ENCODE peak calls at places on chromosomes 7 and 10, in four cellular contexts. One of them, this sample, is unnamed.

GRCh38 chr10:13340626-13341370 is 7.3 kb downstream of the SEPHS1 start:
- DNase-seq in OCI-LY7: peak; percentile 85
- DNase-seq in small intestine: peak; percentile 12
- DNase-seq in IMR-90: no peak
- DNase-seq in this sample: no peak

GRCh38 chr10:32338262-32338661 is 8.7 kb downstream of the EPC1 start:
- DNase-seq in IMR-90: peak; percentile 36
- DNase-seq in small intestine: no peak
- DNase-seq in OCI-LY7: no peak
- DNase-seq in this sample: no peak

GRCh38 chr10:56012146-56012545 is 348.9 kb downstream of the ZWINT start:
- DNase-seq in small intestine: no peak
- DNase-seq in OCI-LY7: no peak
- DNase-seq in IMR-90: no peak
- DNase-seq in this sample: no peak

GRCh38 chr7:31307941-31308340 is 32.6 kb downstream of the NEUROD6 start:
- DNase-seq in small intestine: no peak
- DNase-seq in IMR-90: no peak
- DNase-seq in OCI-LY7: no peak
- DNase-seq in this sample: no peak

GRCh38 chr10:110827872-110828271 is 43.9 kb upstream of the PDCD4 start:
- DNase-seq in small intestine: no peak
- DNase-seq in OCI-LY7: no peak
- DNase-seq in IMR-90: no peak
- DNase-seq in this sample: no peak

GRCh38 chr7:24227603-24228359 is 56.2 kb upstream of the NPY start:
- DNase-seq in OCI-LY7: peak; percentile 16
- DNase-seq in small intestine: no peak
- DNase-seq in IMR-90: no peak
- DNase-seq in this sample: no peak

GRCh38 chr7:12921751-12922345 is 234.4 kb downstream of the ARL4A start:
- DNase-seq in small intestine: peak; percentile 81
- DNase-seq in IMR-90: no peak
- DNase-seq in OCI-LY7: no peak
- DNase-seq in this sample: no peak

GRCh38 chr10:84205049-84205852 is 10.9 kb downstream of the CDHR1 start:
- DNase-seq in OCI-LY7: peak; percentile 67
- DNase-seq in small intestine: peak; percentile 54
- DNase-seq in IMR-90: peak; percentile 18
- DNase-seq in this sample: peak; percentile 26

GRCh38 chr10:71323407-71323806 is 4.3 kb downstream of the SLC29A3 start:
- DNase-seq in OCI-LY7: peak; percentile 71
- DNase-seq in IMR-90: peak; percentile 33
- DNase-seq in small intestine: peak; percentile 33
- DNase-seq in this sample: no peak

GRCh38 chr7:112723416-112723815 is 66.8 kb downstream of the TMEM168 start:
- DNase-seq in small intestine: no peak
- DNase-seq in IMR-90: peak; percentile 55
- DNase-seq in OCI-LY7: no peak
- DNase-seq in this sample: no peak

GRCh38 chr7:21884496-21884895 is 61.2 kb downstream of the CDCA7L start:
- DNase-seq in IMR-90: no peak
- DNase-seq in OCI-LY7: no peak
- DNase-seq in small intestine: no peak
- DNase-seq in this sample: no peak

GRCh38 chr7:20331231-20331880 is 656 bp downstream of the ITGB8 start:
- DNase-seq in small intestine: peak; percentile 35
- DNase-seq in OCI-LY7: peak; percentile 31
- DNase-seq in IMR-90: peak; percentile 18
- DNase-seq in this sample: peak; percentile 84

GRCh38 chr10:116211682-116212081 is 61.3 kb downstream of the GFRA1 start:
- DNase-seq in IMR-90: peak; percentile 91
- DNase-seq in small intestine: no peak
- DNase-seq in OCI-LY7: no peak
- DNase-seq in this sample: no peak

GRCh38 chr7:67754651-67755050 is 758.0 kb downstream of the TYW1 start:
- DNase-seq in IMR-90: no peak
- DNase-seq in small intestine: no peak
- DNase-seq in OCI-LY7: no peak
- DNase-seq in this sample: no peak

GRCh38 chr10:71623098-71623985 is 96.2 kb downstream of the C10orf105 start:
- DNase-seq in small intestine: peak; percentile 61
- DNase-seq in OCI-LY7: peak; percentile 75
- DNase-seq in IMR-90: peak; percentile 24
- DNase-seq in this sample: peak; percentile 28

GRCh38 chr7:73329861-73330581 is 2.1 kb downstream of the FKBP6 start:
- DNase-seq in IMR-90: peak; percentile 36
- DNase-seq in small intestine: peak; percentile 5
- DNase-seq in OCI-LY7: no peak
- DNase-seq in this sample: no peak

GRCh38 chr10:54094321-54094720 is 706.7 kb downstream of the PCDH15 start:
- DNase-seq in IMR-90: no peak
- DNase-seq in small intestine: no peak
- DNase-seq in OCI-LY7: no peak
- DNase-seq in this sample: no peak

GRCh38 chr10:128011059-128011979 is 104.4 kb downstream of the PTPRE start:
- DNase-seq in IMR-90: peak; percentile 44
- DNase-seq in OCI-LY7: peak; percentile 79
- DNase-seq in small intestine: peak; percentile 72
- DNase-seq in this sample: peak; percentile 63

GRCh38 chr7:28207486-28208158 is 27.0 kb upstream of the JAZF1 start:
- DNase-seq in OCI-LY7: peak; percentile 39
- DNase-seq in small intestine: no peak
- DNase-seq in IMR-90: no peak
- DNase-seq in this sample: no peak

GRCh38 chr7:11831727-11832495 is at the start of gene THSD7A:
- DNase-seq in IMR-90: peak; percentile 13
- DNase-seq in small intestine: peak; percentile 55
- DNase-seq in OCI-LY7: no peak
- DNase-seq in this sample: peak; percentile 66

GRCh38 chr7:28293529-28293835 is 112.9 kb upstream of the JAZF1 start:
- DNase-seq in small intestine: no peak
- DNase-seq in IMR-90: no peak
- DNase-seq in OCI-LY7: no peak
- DNase-seq in this sample: peak; percentile 60

GRCh38 chr7:140591178-140591902 is 49.3 kb downstream of the DENND2A start:
- DNase-seq in small intestine: no peak
- DNase-seq in OCI-LY7: no peak
- DNase-seq in IMR-90: peak; percentile 41
- DNase-seq in this sample: no peak

GRCh38 chr10:5633166-5633565 is 33.2 kb downstream of the ASB13 start:
- DNase-seq in small intestine: no peak
- DNase-seq in OCI-LY7: no peak
- DNase-seq in IMR-90: no peak
- DNase-seq in this sample: no peak

GRCh38 chr7:32047801-32048200 is 22.4 kb downstream of the PDE1C start:
- DNase-seq in OCI-LY7: no peak
- DNase-seq in small intestine: no peak
- DNase-seq in IMR-90: peak; percentile 27
- DNase-seq in this sample: no peak

GRCh38 chr10:71710519-71710918 is 9.1 kb downstream of the C10orf105 start:
- DNase-seq in IMR-90: no peak
- DNase-seq in OCI-LY7: no peak
- DNase-seq in small intestine: no peak
- DNase-seq in this sample: no peak

GRCh38 chr7:118918556-118918955 is 694.1 kb downstream of the ANKRD7 start:
- DNase-seq in OCI-LY7: peak; percentile 11
- DNase-seq in small intestine: no peak
- DNase-seq in IMR-90: peak; percentile 5
- DNase-seq in this sample: peak; percentile 38

GRCh38 chr7:50665403-50666123 is 100.4 kb upstream of the DDC start:
- DNase-seq in OCI-LY7: no peak
- DNase-seq in small intestine: no peak
- DNase-seq in IMR-90: peak; percentile 10
- DNase-seq in this sample: no peak

GRCh38 chr7:49244543-49244942 is 320.2 kb downstream of the CDC14C start:
- DNase-seq in OCI-LY7: no peak
- DNase-seq in IMR-90: no peak
- DNase-seq in small intestine: no peak
- DNase-seq in this sample: no peak

GRCh38 chr10:88525371-88526079 is 57.6 kb downstream of the RNLS start:
- DNase-seq in small intestine: peak; percentile 94
- DNase-seq in OCI-LY7: no peak
- DNase-seq in IMR-90: peak; percentile 72
- DNase-seq in this sample: no peak

GRCh38 chr7:87220734-87221215 is 1.2 kb upstream of the TMEM243 start:
- DNase-seq in small intestine: peak; percentile 35
- DNase-seq in OCI-LY7: no peak
- DNase-seq in IMR-90: no peak
- DNase-seq in this sample: no peak

GRCh38 chr7:91230503-91230902 is 33.7 kb upstream of the FZD1 start:
- DNase-seq in small intestine: no peak
- DNase-seq in IMR-90: no peak
- DNase-seq in OCI-LY7: no peak
- DNase-seq in this sample: no peak

GRCh38 chr7:151366872-151367207 is 25.2 kb downstream of the NUB1 start:
- DNase-seq in OCI-LY7: no peak
- DNase-seq in IMR-90: peak; percentile 91
- DNase-seq in small intestine: no peak
- DNase-seq in this sample: no peak

DNA sequence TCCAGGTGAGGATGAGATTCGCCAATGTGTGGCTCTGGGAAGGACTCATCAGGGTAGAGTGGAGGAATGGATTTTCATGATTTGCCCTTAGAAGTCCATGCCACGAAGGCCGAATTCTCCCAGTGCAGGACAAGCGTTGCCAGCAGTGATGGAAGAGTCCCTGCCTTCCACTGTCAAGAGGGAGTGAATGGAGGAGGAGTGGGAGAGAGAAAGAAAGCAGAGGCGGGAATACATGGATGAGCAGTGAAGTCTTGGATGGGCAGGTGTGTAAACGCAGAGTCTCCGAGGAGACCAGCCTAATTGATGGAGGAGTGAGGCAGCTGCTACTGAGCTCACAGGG is 419.2 kb downstream of the GLRX3 start:
- DNase-seq in IMR-90: no peak
- DNase-seq in OCI-LY7: no peak
- DNase-seq in small intestine: no peak
- DNase-seq in this sample: no peak
- H3K9me3 ChIP-seq in IMR-90: peaks cover 61% of the 10 kb centered on the region
- H3K9me3 ChIP-seq in OCI-LY7: no peaks in the 10 kb centered on the region
- H3K9me3 ChIP-seq in small intestine: no peaks in the 10 kb centered on the region
- H3K9me3 ChIP-seq in this sample: no peaks in the 10 kb centered on the region

GRCh38 chr10:108003061-108003460 is 838.6 kb upstream of the SORCS1 start:
- DNase-seq in OCI-LY7: no peak
- DNase-seq in IMR-90: no peak
- DNase-seq in small intestine: no peak
- DNase-seq in this sample: no peak
- H3K4me1 ChIP-seq in OCI-LY7: no peaks in the 10 kb centered on the region
- H3K4me1 ChIP-seq in IMR-90: no peaks in the 10 kb centered on the region
- H3K4me1 ChIP-seq in small intestine: no peaks in the 10 kb centered on the region
- H3K4me1 ChIP-seq in this sample: no peaks in the 10 kb centered on the region

DNA sequence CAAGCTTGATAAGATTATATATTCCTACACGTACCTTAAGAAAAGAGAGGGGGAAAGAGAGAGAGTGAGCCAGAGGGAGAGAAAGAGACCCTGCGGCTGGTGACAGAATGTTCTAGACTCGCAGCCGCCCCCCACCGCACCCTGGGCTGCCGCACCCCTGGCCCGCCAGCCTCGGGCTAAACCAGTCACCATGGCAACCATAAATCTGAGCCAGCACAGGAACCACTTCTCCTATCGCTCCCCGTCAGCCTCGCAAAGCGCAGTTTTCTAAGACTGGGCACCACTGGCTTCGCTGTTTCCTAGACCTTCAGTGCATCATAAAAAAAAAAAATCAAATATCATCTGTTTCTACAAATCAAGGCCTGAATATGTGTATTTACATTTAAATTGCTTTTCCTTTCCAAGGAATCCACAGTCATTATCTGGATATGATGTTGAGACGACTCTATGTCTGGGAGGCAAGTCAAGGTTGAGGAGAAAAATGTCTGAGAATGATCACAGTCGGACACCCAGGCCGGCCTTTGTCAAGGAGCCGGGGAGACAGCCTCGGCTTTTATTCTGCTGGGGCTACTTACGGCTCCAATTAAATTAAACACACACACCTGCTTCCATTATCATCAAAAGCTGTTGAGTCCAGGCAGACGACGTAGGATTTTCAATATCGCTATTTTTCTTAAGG is 99.9 kb downstream of the PTPRN2 start:
- DNase-seq in small intestine: no peak
- DNase-seq in OCI-LY7: no peak
- DNase-seq in IMR-90: no peak
- DNase-seq in this sample: no peak
- H3K9me3 ChIP-seq in small intestine: no peaks in the 10 kb centered on the region
- H3K9me3 ChIP-seq in OCI-LY7: no peaks in the 10 kb centered on the region
- H3K9me3 ChIP-seq in IMR-90: peaks cover 59% of the 10 kb centered on the region
- H3K9me3 ChIP-seq in this sample: no peaks in the 10 kb centered on the region

GRCh38 chr10:99393036-99393435 is 37.4 kb downstream of the GOT1 start:
- DNase-seq in IMR-90: peak; percentile 11
- DNase-seq in OCI-LY7: no peak
- DNase-seq in small intestine: no peak
- DNase-seq in this sample: no peak

GRCh38 chr10:99394256-99394655 is 36.2 kb downstream of the GOT1 start:
- DNase-seq in IMR-90: no peak
- DNase-seq in small intestine: no peak
- DNase-seq in OCI-LY7: no peak
- DNase-seq in this sample: no peak

GRCh38 chr10:99394761-99395386 is 35.5 kb downstream of the GOT1 start:
- DNase-seq in small intestine: no peak
- DNase-seq in OCI-LY7: no peak
- DNase-seq in IMR-90: no peak
- DNase-seq in this sample: no peak

GRCh38 chr10:99395750-99396445 is 34.5 kb downstream of the GOT1 start:
- DNase-seq in IMR-90: peak; percentile 83
- DNase-seq in OCI-LY7: no peak
- DNase-seq in small intestine: no peak
- DNase-seq in this sample: no peak

DNA sequence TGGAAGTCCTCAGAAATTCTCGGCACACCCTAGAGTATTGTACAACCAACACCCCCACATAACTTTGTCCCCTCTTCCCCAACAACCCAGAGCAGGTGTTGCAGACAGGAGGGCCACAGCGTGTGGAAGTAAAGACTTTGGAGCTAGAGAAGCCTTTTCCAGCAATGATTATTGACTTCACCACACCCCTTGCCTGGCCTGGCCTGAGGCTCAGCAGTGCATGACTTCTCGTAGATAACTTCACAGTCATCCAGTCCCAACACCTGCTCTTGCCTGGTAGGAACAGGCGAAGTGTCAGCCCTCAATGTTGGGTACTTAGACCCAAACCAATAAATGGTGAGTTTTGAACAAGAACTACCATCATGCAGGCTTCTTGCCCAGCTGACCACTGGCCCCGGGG is 36.7 kb downstream of the GOT1 start:
- DNase-seq in OCI-LY7: no peak
- DNase-seq in small intestine: peak; percentile 23
- DNase-seq in IMR-90: no peak
- DNase-seq in this sample: no peak
- H3K4me1 ChIP-seq in OCI-LY7: no peaks in the 10 kb centered on the region
- H3K4me1 ChIP-seq in small intestine: no peaks in the 10 kb centered on the region
- H3K4me1 ChIP-seq in IMR-90: peaks cover 12% of the 10 kb centered on the region
- H3K4me1 ChIP-seq in this sample: no peaks in the 10 kb centered on the region

GRCh38 chr7:5383314-5384098 is 40.1 kb downstream of the TNRC18 start:
- DNase-seq in IMR-90: no peak
- DNase-seq in OCI-LY7: no peak
- DNase-seq in small intestine: no peak
- DNase-seq in this sample: no peak
- H3K9me3 ChIP-seq in IMR-90: no peaks in the 10 kb centered on the region
- H3K9me3 ChIP-seq in OCI-LY7: no peaks in the 10 kb centered on the region
- H3K9me3 ChIP-seq in small intestine: no peaks in the 10 kb centered on the region
- H3K9me3 ChIP-seq in this sample: no peaks in the 10 kb centered on the region